ENCODE peak calls at places on chromosomes 12 and 14, in ten cellular contexts. T is stomach, L is AG04450, W is left lung, A is brain microvascular endothelial cell, H is uterus, C is GM23248, U is mammary epithelial cell, X is lower lobe of right lung, R is A549. N is an unnamed sample.

GRCh38 chr14:51547260-51547659 is 104.5 kb upstream of the FRMD6 start:
- DNase-seq in T (no peak), L (peak; percentile 99), W (peak; percentile 35), A (peak; percentile 99), H (peak; percentile 76), C (peak; percentile 98), U (peak; percentile 99), X (no peak), R (peak; percentile 90), N (peak; percentile 64)

GRCh38 chr14:61160798-61161197 is 120.3 kb downstream of the TMEM30B start:
- DNase-seq in T (no peak), L (no peak), W (no peak), A (no peak), H (no peak), C (no peak), U (no peak), X (no peak), R (no peak), N (no peak)

GRCh38 chr14:77046706-77047105 is 18.2 kb upstream of the IRF2BPL start:
- DNase-seq in T (no peak), L (no peak), W (no peak), A (no peak), H (no peak), C (peak; percentile 30), U (peak; percentile 80), X (no peak), R (no peak), N (no peak)

GRCh38 chr14:75213172-75213571 is 36.8 kb upstream of the TMED10 start:
- DNase-seq in T (no peak), L (no peak), W (no peak), A (no peak), H (no peak), C (peak; percentile 14), U (no peak), X (no peak), R (no peak), N (no peak)

GRCh38 chr12:27331299-27331926 is 1.2 kb upstream of the BMAL2 start:
- DNase-seq in T (no peak), L (peak; percentile 81), W (no peak), A (peak; percentile 89), H (peak; percentile 18), C (peak; percentile 93), U (peak; percentile 99), X (no peak), R (peak; percentile 83), N (no peak)

GRCh38 chr14:104138098-104138890 is at the start of gene KIF26A:
- DNase-seq in T (no peak), L (no peak), W (peak; percentile 35), A (no peak), H (no peak), C (no peak), U (no peak), X (peak; percentile 44), R (peak; percentile 74), N (peak; percentile 14)

GRCh38 chr14:75487155-75487671 is 35.1 kb upstream of the BATF start:
- DNase-seq in T (no peak), L (no peak), W (no peak), A (no peak), H (no peak), C (no peak), U (peak; percentile 76), X (no peak), R (no peak), N (no peak)

GRCh38 chr12:9604288-9604687 is 3.4 kb downstream of the KLRB1 start:
- DNase-seq in T (no peak), L (no peak), W (no peak), A (no peak), H (no peak), C (no peak), U (no peak), X (no peak), R (no peak), N (no peak)

GRCh38 chr12:100845095-100845494 is 50.5 kb downstream of the ANO4 start:
- DNase-seq in T (no peak), L (no peak), W (no peak), A (no peak), H (no peak), C (peak; percentile 27), U (peak; percentile 35), X (no peak), R (no peak), N (no peak)
- H3K27ac ChIP-seq in T (no peak overlapping the region), L (no peak overlapping the region), W (no peak overlapping the region), A (no peak overlapping the region), H (no peak overlapping the region), C (no peak overlapping the region), U (no peak overlapping the region), X (no peak overlapping the region), R (no peak overlapping the region), N (no peak overlapping the region)

GRCh38 chr12:6689000-6689882 is at the start of gene ZNF384:
- DNase-seq in T (peak; percentile 97), L (peak; percentile 98), W (peak; percentile 99), A (peak; percentile 98), H (peak; percentile 99), C (peak; percentile 100), U (peak; percentile 99), X (peak; percentile 97), R (peak; percentile 100), N (peak; percentile 96)

GRCh38 chr12:6691473-6691872 is 2.3 kb upstream of the ZNF384 start:
- DNase-seq in T (no peak), L (no peak), W (peak; percentile 60), A (peak; percentile 12), H (no peak), C (peak; percentile 53), U (no peak), X (no peak), R (no peak), N (no peak)

GRCh38 chr12:6688543-6688999 is 604 bp downstream of the ZNF384 start:
- DNase-seq in T (peak; percentile 49), L (no peak), W (peak; percentile 87), A (peak; percentile 2), H (no peak), C (peak; percentile 37), U (no peak), X (peak; percentile 62), R (no peak), N (no peak)

GRCh38 chr12:6684609-6685008 is 4.6 kb downstream of the ZNF384 start:
- DNase-seq in T (no peak), L (no peak), W (no peak), A (no peak), H (no peak), C (peak; percentile 59), U (no peak), X (no peak), R (peak; percentile 69), N (no peak)

DNA sequence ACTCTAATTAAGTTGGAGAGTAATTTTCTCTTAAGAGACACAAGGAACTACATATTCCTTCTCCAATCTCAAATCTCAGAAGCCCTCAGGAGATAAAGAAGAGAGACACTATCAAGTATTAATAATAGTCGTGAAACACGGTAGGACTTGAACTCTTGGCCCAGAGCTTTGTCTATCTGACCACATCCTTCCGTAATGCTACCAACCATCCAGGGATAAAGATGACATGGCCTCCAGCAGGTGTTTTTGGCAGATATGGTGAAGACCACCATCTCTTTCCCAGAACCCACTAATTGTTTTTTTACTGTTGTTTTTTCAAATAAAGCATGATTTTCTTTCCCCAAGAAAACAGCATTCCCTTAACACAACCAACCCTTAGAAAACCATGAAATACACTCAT is 3.4 kb downstream of the ZNF384 start:
- DNase-seq in T (no peak), L (no peak), W (no peak), A (no peak), H (no peak), C (no peak), U (no peak), X (no peak), R (no peak), N (no peak)
- H3K4me3 ChIP-seq in T (no peak overlapping the region), L (no peak overlapping the region), W (no peak overlapping the region), A (no peak overlapping the region), H (no peak overlapping the region), C (no peak overlapping the region), U (no peak overlapping the region), X (no peak overlapping the region), R (no peak overlapping the region), N (no peak overlapping the region)

DNA sequence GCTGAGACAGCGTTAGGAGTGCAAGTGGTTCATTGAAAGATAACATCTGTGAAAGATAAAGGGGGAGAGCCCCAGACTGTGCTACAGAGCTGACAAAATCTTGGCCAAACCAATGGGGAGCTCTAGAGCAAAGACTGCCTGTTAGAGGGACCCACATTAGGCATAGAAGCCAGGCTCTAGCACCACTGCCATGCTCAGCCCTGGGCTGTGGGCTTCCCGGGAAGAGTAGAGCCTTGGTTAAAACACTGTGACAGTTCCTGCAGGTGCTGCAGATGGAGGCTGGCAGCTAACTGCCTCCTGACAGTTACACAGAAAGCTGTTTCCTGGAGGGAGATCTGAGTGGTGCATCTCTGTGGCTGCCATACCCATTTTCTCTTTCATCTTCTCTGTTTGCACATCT is 23.0 kb downstream of the TSHR start:
- DNase-seq in T (no peak), L (no peak), W (no peak), A (no peak), H (no peak), C (no peak), U (no peak), X (no peak), R (no peak), N (no peak)
- H3K27ac ChIP-seq in T (no peak overlapping the region), L (no peak overlapping the region), W (no peak overlapping the region), A (no peak overlapping the region), H (no peak overlapping the region), C (no peak overlapping the region), U (no peak overlapping the region), X (no peak overlapping the region), R (no peak overlapping the region), N (no peak overlapping the region)

DNA sequence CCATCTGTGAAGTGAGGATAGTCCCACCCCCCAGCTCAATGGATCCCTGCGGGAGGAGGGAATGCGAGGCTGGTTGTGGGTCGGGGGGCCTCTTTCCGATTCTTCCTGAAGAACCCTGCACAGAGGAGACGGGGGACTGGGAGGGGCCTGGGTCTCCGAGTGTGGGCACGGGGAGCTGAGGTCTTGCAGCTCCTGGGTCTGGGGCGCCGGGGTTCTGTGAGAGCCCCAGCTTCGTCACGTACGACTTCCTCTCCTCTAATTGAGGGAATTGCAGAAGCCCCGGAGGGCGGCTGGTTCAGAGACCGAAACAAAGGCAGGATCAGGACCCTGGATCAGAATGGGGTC is 66.6 kb downstream of the DIO3 start:
- DNase-seq in T (peak; percentile 25), L (no peak), W (no peak), A (no peak), H (no peak), C (no peak), U (peak; percentile 3), X (no peak), R (no peak), N (no peak)
- H3K4me3 ChIP-seq in T (no peak overlapping the region), L (no peak overlapping the region), W (no peak overlapping the region), A (no peak overlapping the region), H (no peak overlapping the region), C (peak overlapping the region; percentile 59), U (no peak overlapping the region), X (peak overlapping the region; percentile 27), R (no peak overlapping the region), N (no peak overlapping the region)

DNA sequence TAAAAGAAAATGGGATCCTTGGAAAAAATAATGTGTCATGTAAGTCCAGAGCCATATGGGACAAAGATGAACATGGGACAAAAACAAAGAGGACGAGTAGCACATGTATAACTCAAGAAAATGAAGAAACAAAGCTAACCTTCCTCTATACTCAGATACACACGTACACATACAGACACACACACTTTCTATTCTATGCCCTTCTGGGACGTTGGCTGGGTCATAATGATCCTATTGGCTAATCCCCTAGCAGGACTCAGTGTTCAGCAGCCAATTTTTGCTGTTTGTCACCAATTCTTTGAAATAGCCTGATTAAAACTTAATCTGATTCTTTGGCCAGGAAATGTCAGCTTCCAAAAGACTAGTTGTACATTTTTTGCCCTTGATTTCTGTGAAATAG is 189.4 kb upstream of the FOXG1 start:
- DNase-seq in T (no peak), L (no peak), W (no peak), A (no peak), H (no peak), C (no peak), U (no peak), X (no peak), R (no peak), N (no peak)
- H3K27ac ChIP-seq in T (no peak overlapping the region), L (no peak overlapping the region), W (no peak overlapping the region), A (peak overlapping the region; percentile 47), H (no peak overlapping the region), C (no peak overlapping the region), U (peak overlapping the region; percentile 76), X (no peak overlapping the region), R (peak overlapping the region; percentile 79), N (no peak overlapping the region)